ENCODE peak calls at places on chromosomes 4 and X, in eight cellular contexts. Y is stomach, A is K562, B is A549, Q is transverse colon, K is esophagus muscularis mucosa, G is tibial nerve, I is HCT116. S is an unnamed sample.
A peak's percentile ranks its signal among the peaks of the same experiment; 100 is the strongest.

GRCh38 chr4:47877204-47877603 is 37.2 kb downstream of the NFXL1 start:
- DNase-seq in Y (no peak), A (no peak), B (no peak), Q (no peak), K (no peak), G (no peak), I (no peak), S (no peak)

GRCh38 chr4:10006236-10006603 is 15.1 kb downstream of the SLC2A9 start:
- DNase-seq in Y (peak; percentile 71), A (no peak), B (peak; percentile 66), Q (peak; percentile 67), K (no peak), G (peak; percentile 79), I (no peak), S (peak; percentile 48)

GRCh38 chr4:74327751-74328150 is 19.5 kb downstream of the EPGN start:
- DNase-seq in Y (no peak), A (no peak), B (no peak), Q (no peak), K (no peak), G (no peak), I (no peak), S (no peak)

GRCh38 chrX:77768787-77769186 is 17.2 kb downstream of the ATRX start:
- DNase-seq in Y (no peak), A (no peak), B (no peak), Q (no peak), K (no peak), G (no peak), I (no peak), S (no peak)

GRCh38 chrX:7586126-7586525 is 256.8 kb upstream of the VCX start:
- DNase-seq in Y (no peak), A (no peak), B (no peak), Q (no peak), K (no peak), G (no peak), I (no peak), S (no peak)

GRCh38 chr4:19382993-19383392 is 868.7 kb upstream of the SLIT2 start:
- DNase-seq in Y (no peak), A (no peak), B (no peak), Q (no peak), K (no peak), G (no peak), I (no peak), S (no peak)

GRCh38 chrX:37872303-37872655 is 24.9 kb upstream of the DYNLT3 start:
- DNase-seq in Y (no peak), A (no peak), B (no peak), Q (no peak), K (no peak), G (no peak), I (no peak), S (no peak)

GRCh38 chr4:7944568-7945220 is 5.0 kb upstream of the AFAP1 start:
- DNase-seq in Y (no peak), A (no peak), B (no peak), Q (no peak), K (no peak), G (no peak), I (no peak), S (no peak)

GRCh38 chr4:85994576-85994975 is 365.3 kb downstream of the MAPK10 start:
- DNase-seq in Y (no peak), A (no peak), B (no peak), Q (no peak), K (no peak), G (no peak), I (no peak), S (no peak)

GRCh38 chr4:101115841-101116240 is 231.5 kb downstream of the PPP3CA start:
- DNase-seq in Y (no peak), A (no peak), B (no peak), Q (no peak), K (no peak), G (no peak), I (no peak), S (no peak)

GRCh38 chr4:7842384-7843279 is 97.0 kb downstream of the AFAP1 start:
- DNase-seq in Y (no peak), A (no peak), B (peak; percentile 63), Q (peak; percentile 33), K (peak; percentile 95), G (peak; percentile 66), I (peak; percentile 83), S (peak; percentile 63)

GRCh38 chrX:55452825-55453124 is 848 bp downstream of the MAGEH1 start:
- DNase-seq in Y (no peak), A (no peak), B (no peak), Q (no peak), K (no peak), G (no peak), I (no peak), S (no peak)

GRCh38 chrX:19814240-19814639 is 73.2 kb downstream of the SH3KBP1 start:
- DNase-seq in Y (no peak), A (no peak), B (no peak), Q (no peak), K (no peak), G (no peak), I (no peak), S (peak; percentile 15)

GRCh38 chrX:140764401-140764919 is 54.9 kb downstream of the LINC00632 start:
- DNase-seq in Y (no peak), A (no peak), B (no peak), Q (no peak), K (no peak), G (no peak), I (no peak), S (peak; percentile 11)

GRCh38 chr4:54844911-54845310 is 187.2 kb downstream of the KIT start:
- DNase-seq in Y (no peak), A (no peak), B (no peak), Q (no peak), K (no peak), G (no peak), I (no peak), S (no peak)

GRCh38 chrX:24506082-24506481 is 41.0 kb downstream of the PDK3 start:
- DNase-seq in Y (no peak), A (no peak), B (no peak), Q (no peak), K (no peak), G (no peak), I (no peak), S (no peak)

GRCh38 chr4:55035892-55036291 is 89.5 kb downstream of the KDR start:
- DNase-seq in Y (no peak), A (no peak), B (no peak), Q (no peak), K (no peak), G (no peak), I (no peak), S (no peak)

GRCh38 chrX:130895299-130895698 is 7.7 kb downstream of the ENOX2 start:
- DNase-seq in Y (no peak), A (no peak), B (no peak), Q (no peak), K (no peak), G (no peak), I (no peak), S (no peak)

GRCh38 chr4:183469936-183470335 is 25.5 kb downstream of the CDKN2AIP start:
- DNase-seq in Y (no peak), A (no peak), B (no peak), Q (no peak), K (no peak), G (no peak), I (peak; percentile 16), S (no peak)

GRCh38 chrX:12753366-12753765 is 37.8 kb upstream of the PRPS2 start:
- DNase-seq in Y (no peak), A (no peak), B (no peak), Q (no peak), K (no peak), G (no peak), I (no peak), S (no peak)
- H3K27ac ChIP-seq in Y (no peak overlapping the region), A (no peak overlapping the region), B (no peak overlapping the region), Q (no peak overlapping the region), K (no peak overlapping the region), G (no peak overlapping the region), I (no peak overlapping the region), S (no peak overlapping the region)

DNA sequence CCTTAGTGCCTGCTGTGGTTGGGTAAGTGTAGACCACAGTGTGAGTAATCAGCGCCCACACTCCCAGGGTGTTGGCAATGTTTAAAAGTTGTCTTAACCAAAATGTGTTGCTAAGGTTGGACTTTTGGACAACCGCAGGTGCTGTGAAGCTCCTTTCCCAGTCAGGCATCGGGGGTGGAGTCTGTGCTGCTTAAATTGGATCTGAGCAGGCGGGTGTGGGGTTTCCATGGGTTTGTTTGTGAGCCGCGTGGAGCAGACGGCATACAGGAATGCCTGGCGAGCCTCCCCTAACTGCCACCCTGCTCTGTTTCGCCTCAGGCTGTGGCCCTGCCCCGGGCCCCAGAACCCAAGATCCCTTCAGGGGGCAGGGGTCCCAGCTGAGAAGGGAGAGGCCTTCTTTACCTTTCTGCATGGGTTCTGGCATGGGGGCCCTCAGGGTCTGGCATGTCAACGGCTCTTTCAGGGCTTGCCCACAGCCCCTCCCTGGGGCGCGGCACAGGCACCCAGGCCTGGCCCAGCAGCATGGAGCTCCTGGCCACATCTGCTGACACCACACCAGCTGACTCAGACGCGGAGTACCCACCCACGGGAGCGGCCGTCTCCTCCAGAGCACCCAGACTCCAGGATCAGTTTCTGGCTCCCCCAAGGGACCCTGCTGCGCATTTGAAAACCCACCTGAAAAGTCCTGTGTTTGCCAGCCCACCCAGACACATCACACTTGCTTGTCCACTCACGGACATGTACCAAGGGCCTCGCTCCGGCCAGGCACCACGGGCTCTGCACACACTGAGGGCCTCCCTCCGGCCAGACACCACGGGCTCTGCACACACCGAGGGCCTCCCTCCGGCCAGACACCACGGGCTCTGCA is 5.1 kb upstream of the SPON2 start:
- DNase-seq in Y (peak; percentile 66), A (no peak), B (no peak), Q (peak; percentile 67), K (no peak), G (no peak), I (no peak), S (peak; percentile 79)
- TF ChIP-seq POLR2A in Y (no peak), A (no peak), B (no peak), Q (no peak), K (no peak), G (no peak), I (no peak), S (peak; percentile 48)

DNA sequence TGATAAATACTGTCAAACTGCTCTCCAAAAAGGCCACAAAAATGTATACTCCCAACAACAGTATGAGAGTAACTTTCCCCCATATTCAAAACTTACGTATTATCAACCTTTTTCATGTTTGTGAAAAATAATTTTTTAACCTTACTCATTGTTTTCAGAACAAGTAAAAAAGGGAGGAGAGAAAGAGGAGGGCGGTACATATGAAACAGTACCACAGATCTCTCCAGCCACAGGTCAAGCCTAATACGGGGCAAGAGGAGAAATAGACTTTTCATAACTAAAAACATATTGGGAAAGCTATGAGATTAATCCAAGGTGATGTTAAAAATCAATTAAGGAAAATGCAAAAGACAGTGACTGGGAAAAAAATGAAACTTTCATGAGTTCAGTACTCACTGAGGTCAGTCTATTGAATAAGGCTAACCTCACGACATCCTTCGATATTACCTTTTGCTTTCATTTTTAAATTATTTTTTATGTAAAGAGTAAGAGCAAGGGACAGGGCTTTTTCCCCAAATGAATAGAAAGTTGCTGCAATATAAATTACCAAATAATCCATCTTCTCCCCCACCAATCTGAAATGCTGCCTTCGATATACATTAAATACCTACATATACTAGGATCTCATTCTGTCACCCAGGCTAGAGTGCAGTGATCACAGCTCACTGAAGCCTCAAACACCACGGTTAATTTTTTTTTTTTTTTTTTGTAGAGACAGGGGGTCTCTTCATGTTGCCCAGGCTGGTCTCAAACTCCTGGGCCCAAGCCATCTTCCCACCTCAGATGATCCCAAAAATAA is 25.3 kb downstream of the FBXW7 start:
- DNase-seq in Y (no peak), A (no peak), B (no peak), Q (no peak), K (no peak), G (no peak), I (no peak), S (no peak)
- H3K4me3 ChIP-seq in Y (no peak overlapping the region), A (no peak overlapping the region), B (no peak overlapping the region), Q (no peak overlapping the region), K (no peak overlapping the region), G (peak overlapping the region; percentile 14), I (no peak overlapping the region), S (no peak overlapping the region)

GRCh38 chrX:29453333-29453732 is 762.0 kb upstream of the MAGEB2 start:
- DNase-seq in Y (no peak), A (no peak), B (no peak), Q (no peak), K (no peak), G (no peak), I (no peak), S (no peak)
- H3K27ac ChIP-seq in Y (no peak overlapping the region), A (no peak overlapping the region), B (no peak overlapping the region), Q (no peak overlapping the region), K (no peak overlapping the region), G (no peak overlapping the region), I (no peak overlapping the region), S (no peak overlapping the region)